ENCODE peak calls at places on chromosomes 16 and 17, in seven cellular contexts. M is kidney, X is GM13977, U is AG10803, T is psoas muscle, D is neural crest cell, Z is WTC11. G is an unnamed sample.

GRCh38 chr16:62832214-62832613 is 796.0 kb upstream of the CDH8 start:
- DNase-seq in D (no peak), M (no peak), X (no peak), T (no peak), U (no peak), Z (no peak), G (no peak)

GRCh38 chr16:56345406-56346050 is 79.8 kb downstream of the AMFR start:
- DNase-seq in M (peak), X (no peak), T (peak), D (no peak), U (no peak), Z (no peak), G (no peak)

GRCh38 chr17:3558603-3559269 is 1.1 kb upstream of the TRPV3 start:
- DNase-seq in X (peak), Z (no peak), D (no peak), T (no peak), U (peak), M (peak), G (peak)

GRCh38 chr16:65117701-65118448 is 4.0 kb downstream of the CDH11 start:
- DNase-seq in X (peak), Z (peak), U (peak), D (peak), T (peak), M (no peak), G (peak)

GRCh38 chr17:64202683-64203430 is 60.2 kb downstream of the TEX2 start:
- DNase-seq in X (no peak), Z (no peak), M (no peak), U (peak), T (no peak), D (no peak), G (peak)

GRCh38 chr17:49958723-49959122 is 10.3 kb upstream of the DLX4 start:
- DNase-seq in U (no peak), Z (no peak), T (no peak), X (no peak), M (no peak), D (no peak), G (no peak)

GRCh38 chr16:68446941-68447675 is 1.2 kb downstream of the SMPD3 start:
- DNase-seq in U (no peak), D (peak), M (peak), T (no peak), Z (peak), X (no peak), G (no peak)

GRCh38 chr17:54899721-54900456 is 763 bp upstream of the TOM1L1 start:
- DNase-seq in D (peak), T (no peak), X (peak), U (no peak), M (no peak), Z (peak), G (no peak)

GRCh38 chr16:6643083-6643686 is 689.5 kb upstream of the RBFOX1 start:
- DNase-seq in T (no peak), X (peak), D (peak), U (peak), Z (peak), M (no peak), G (peak)

GRCh38 chr16:11354733-11355574 is 9.7 kb downstream of the RMI2 start:
- DNase-seq in X (peak), Z (no peak), M (no peak), D (no peak), U (peak), T (no peak), G (peak)

GRCh38 chr16:4803479-4804243 is 1.2 kb upstream of the ROGDI start:
- DNase-seq in D (no peak), X (no peak), U (no peak), M (peak), Z (no peak), T (no peak), G (peak)

GRCh38 chr17:54536306-54536705 is 364.3 kb upstream of the TOM1L1 start:
- DNase-seq in M (no peak), X (no peak), Z (no peak), D (no peak), U (no peak), T (no peak), G (no peak)

GRCh38 chr17:69533481-69534234 is 119.2 kb downstream of the MAP2K6 start:
- DNase-seq in U (no peak), X (no peak), T (no peak), Z (peak), M (no peak), D (no peak), G (no peak)

GRCh38 chr17:76276461-76277299 is 11.5 kb downstream of the UBALD2 start:
- DNase-seq in U (peak), M (no peak), D (no peak), T (no peak), Z (no peak), X (no peak), G (peak)

GRCh38 chr17:14622622-14623101 is 321.8 kb downstream of the HS3ST3B1 start:
- DNase-seq in X (no peak), M (no peak), D (no peak), U (peak), Z (no peak), T (no peak), G (peak)

GRCh38 chr16:19130852-19131808 is 17.4 kb downstream of the ITPRIPL2 start:
- DNase-seq in Z (no peak), X (peak), D (no peak), U (peak), T (peak), M (peak), G (peak)

GRCh38 chr17:17840751-17841591 is 4.2 kb upstream of the SREBF1 start:
- DNase-seq in D (no peak), M (no peak), X (no peak), Z (no peak), U (peak), T (no peak), G (peak)

GRCh38 chr16:4016648-4017047 is 99.6 kb downstream of the ADCY9 start:
- DNase-seq in D (no peak), Z (no peak), U (peak), X (no peak), T (no peak), M (no peak), G (peak)

GRCh38 chr17:65371702-65372101 is 189.7 kb downstream of the AXIN2 start:
- DNase-seq in U (no peak), X (no peak), T (no peak), D (no peak), M (no peak), Z (no peak), G (no peak)

GRCh38 chr17:32116937-32117336 is 25.4 kb upstream of the RHOT1 start:
- DNase-seq in U (no peak), D (no peak), X (no peak), Z (no peak), T (no peak), M (no peak), G (no peak)

GRCh38 chr17:41919165-41919817 is 540 bp upstream of the ACLY start:
- DNase-seq in D (no peak), U (no peak), M (no peak), T (no peak), Z (peak), X (no peak), G (peak)

GRCh38 chr17:50280068-50280467 is 5.8 kb downstream of the TMEM92 start:
- DNase-seq in M (no peak), X (no peak), T (no peak), D (no peak), U (no peak), Z (no peak), G (no peak)

DNA sequence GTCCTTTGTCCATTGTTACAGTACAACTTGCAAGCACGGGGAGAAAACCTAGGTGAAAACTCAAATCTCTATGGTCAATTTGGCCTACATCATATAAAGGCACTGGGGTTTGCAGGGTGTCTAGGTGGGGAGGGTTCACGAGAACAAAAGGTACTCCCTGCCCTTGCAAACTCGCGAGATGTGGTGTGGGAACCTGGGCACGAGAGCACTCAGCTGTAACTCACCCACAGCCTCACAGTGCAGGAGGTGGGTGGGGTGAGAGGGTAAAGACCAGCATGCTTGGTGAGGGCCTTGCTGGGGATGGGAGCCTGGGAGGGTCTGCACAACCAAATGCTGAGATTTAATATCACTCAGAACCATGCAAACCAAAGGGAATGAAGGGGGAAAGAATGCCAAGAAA is 18.4 kb upstream of the ZNF594 start:
- DNase-seq in Z (no peak), X (no peak), U (no peak), M (no peak), D (no peak), T (no peak), G (no peak)
- TF ChIP-seq CTCF in Z (no peak), X (no peak), U (no peak), M (no peak), D (no peak), T (no peak), G (no peak)

GRCh38 chr17:6797718-6798351 is 21.8 kb downstream of the FBXO39 start:
- DNase-seq in T (no peak), X (no peak), Z (no peak), M (no peak), U (peak), D (no peak), G (peak)

GRCh38 chr17:6799738-6800137 is 23.7 kb downstream of the FBXO39 start:
- DNase-seq in M (no peak), X (no peak), T (no peak), Z (no peak), D (no peak), U (no peak), G (no peak)

GRCh38 chr17:6796887-6797490 is 21.0 kb downstream of the FBXO39 start:
- DNase-seq in D (no peak), M (no peak), T (no peak), Z (no peak), X (no peak), U (peak), G (no peak)

GRCh38 chr17:6796017-6796886 is 20.2 kb downstream of the FBXO39 start:
- DNase-seq in T (no peak), X (no peak), Z (no peak), D (no peak), M (no peak), U (peak), G (peak)

DNA sequence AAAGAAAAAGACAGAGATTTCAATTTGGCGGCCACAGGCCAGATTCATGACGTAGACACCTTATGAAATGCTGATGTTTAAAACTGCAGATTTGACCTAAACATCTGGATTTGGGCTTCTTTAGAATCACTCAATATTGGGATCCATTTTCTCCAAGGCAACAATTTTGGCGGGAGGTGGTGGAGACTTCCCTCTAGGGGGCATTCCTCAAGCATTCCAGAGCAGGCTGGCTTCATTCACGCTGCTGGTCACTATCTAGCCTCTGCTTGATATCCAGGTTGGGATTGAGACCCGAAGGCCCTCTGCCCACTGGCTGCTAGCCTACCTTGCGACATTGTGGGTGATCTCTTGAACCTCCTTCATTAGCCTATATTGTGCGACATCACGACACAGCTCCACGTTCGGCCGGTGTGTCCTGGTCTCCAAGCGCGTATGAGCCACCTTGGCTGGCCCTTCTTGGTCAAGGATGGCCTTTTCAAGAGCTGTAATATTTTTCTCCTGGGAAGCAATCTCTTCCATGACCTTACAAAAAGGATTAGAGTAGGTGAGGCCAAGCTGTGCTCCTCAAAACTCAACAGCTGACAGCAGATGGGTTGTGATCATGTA is 24.5 kb downstream of the FBXO39 start:
- DNase-seq in U (no peak), D (peak), Z (peak), T (no peak), M (no peak), X (no peak), G (no peak)
- TF ChIP-seq CTCF in U (no peak), D (peak), Z (no peak), T (no peak), M (no peak), X (no peak), G (no peak)

DNA sequence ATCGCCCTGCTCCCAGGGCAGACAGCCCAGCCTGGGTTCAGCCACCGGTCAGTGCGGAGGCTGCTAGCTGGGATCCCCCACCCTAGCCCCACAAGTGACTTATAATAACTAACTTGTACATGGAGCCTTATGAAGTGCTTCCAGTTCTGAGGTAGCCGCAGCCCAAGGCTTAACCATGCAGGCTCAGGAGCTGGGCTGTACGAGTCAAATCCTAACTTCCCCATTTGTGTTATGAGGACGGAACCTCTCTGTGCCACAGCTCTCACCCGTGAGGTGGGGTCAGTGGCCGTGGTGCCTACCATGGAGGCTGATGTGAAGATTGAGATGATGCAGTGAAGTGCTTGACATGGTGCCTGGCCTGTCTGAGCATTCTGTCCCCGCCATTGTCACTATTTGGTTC is 27.8 kb upstream of the GOSR2 start:
- DNase-seq in M (no peak), U (no peak), X (no peak), D (no peak), Z (no peak), T (no peak), G (no peak)
- TF ChIP-seq CTCF in M (no peak), U (no peak), X (no peak), D (no peak), Z (no peak), T (no peak), G (no peak)

DNA sequence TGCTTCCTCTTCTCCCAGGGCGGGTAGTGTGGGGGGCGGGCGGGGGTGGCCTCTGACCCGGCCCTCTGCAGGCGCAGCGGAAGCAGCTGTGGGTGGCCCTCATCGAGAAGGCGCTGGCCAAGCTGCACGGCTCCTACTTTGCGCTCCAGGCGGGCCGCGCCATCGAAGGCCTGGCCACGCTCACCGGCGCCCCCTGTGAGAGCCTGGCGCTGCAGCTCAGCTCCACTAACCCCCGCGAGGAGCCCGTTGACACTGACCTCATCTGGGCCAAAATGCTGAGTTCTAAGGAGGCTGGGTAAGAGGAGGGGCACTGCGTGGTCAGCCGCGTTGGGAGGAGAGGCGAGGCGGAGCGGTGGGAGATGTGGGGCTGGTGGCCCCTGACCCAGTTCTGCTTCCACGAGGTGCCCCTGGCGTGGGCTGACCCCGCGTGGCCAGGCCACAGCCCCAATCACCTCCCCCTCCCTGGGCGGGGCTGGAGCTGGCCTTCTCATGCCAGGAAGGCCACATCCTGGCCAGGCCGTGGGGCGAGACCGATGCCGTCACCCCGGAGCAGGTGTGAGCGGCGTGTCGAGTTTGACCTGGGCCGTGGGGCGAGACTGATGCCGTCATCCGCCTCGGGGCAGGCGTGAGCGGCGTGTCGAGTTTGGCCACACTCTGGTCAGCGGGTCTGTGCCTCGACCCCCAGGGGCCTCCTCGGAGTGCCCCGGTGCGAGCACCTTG is 10.5 kb upstream of the PRR35 start:
- DNase-seq in U (no peak), X (no peak), T (no peak), Z (peak), M (no peak), D (no peak), G (no peak)
- TF ChIP-seq CTCF in U (no peak), X (no peak), T (no peak), Z (peak), M (no peak), D (no peak), G (no peak)

G was measured in fibroblast of villous mesenchyme.